ENCODE peak calls at places on chromosomes 1 and 21, in nine cellular contexts. M, O, Z, H, W, A, V, S and T are unnamed samples.

GRCh38 chr21:35212393-35213127 is 163.5 kb upstream of the RUNX1 start:
- DNase-seq in M (peak; percentile 82), O (peak; percentile 50), Z (no peak), H (peak; percentile 21), W (no peak), A (peak; percentile 84), V (no peak), S (no peak), T (no peak)

GRCh38 chr1:72060466-72060865 is 221.9 kb downstream of the NEGR1 start:
- DNase-seq in M (no peak), O (no peak), Z (no peak), H (no peak), W (no peak), A (no peak), V (no peak), S (no peak), T (no peak)

GRCh38 chr1:51518730-51519047 is 377 bp downstream of the EPS15 start:
- DNase-seq in M (no peak), O (peak; percentile 55), Z (peak; percentile 76), H (peak; percentile 67), W (peak; percentile 65), A (no peak), V (peak; percentile 76), S (peak; percentile 62), T (no peak)

GRCh38 chr1:206975313-206975712 is 5.1 kb upstream of the FCAMR start:
- DNase-seq in M (no peak), O (no peak), Z (no peak), H (no peak), W (no peak), A (no peak), V (no peak), S (no peak), T (no peak)

GRCh38 chr1:24704411-24705259 is 40.6 kb upstream of the CLIC4 start:
- DNase-seq in M (peak; percentile 58), O (peak; percentile 61), Z (no peak), H (no peak), W (no peak), A (peak; percentile 99), V (no peak), S (no peak), T (no peak)

GRCh38 chr1:44512313-44512885 is 107.3 kb downstream of the RNF220 start:
- DNase-seq in M (no peak), O (no peak), Z (no peak), H (no peak), W (no peak), A (no peak), V (peak; percentile 53), S (no peak), T (no peak)

GRCh38 chr1:237736372-237737029 is 154.2 kb downstream of the ZP4 start:
- DNase-seq in M (no peak), O (peak; percentile 18), Z (no peak), H (peak; percentile 32), W (no peak), A (no peak), V (no peak), S (no peak), T (peak; percentile 14)

GRCh38 chr1:234281826-234282489 is 91.3 kb upstream of the COA6 start:
- DNase-seq in M (no peak), O (no peak), Z (no peak), H (no peak), W (no peak), A (no peak), V (no peak), S (no peak), T (no peak)

GRCh38 chr21:45357436-45358260 is 47.3 kb upstream of the COL18A1 start:
- DNase-seq in M (no peak), O (no peak), Z (no peak), H (no peak), W (no peak), A (no peak), V (peak; percentile 60), S (no peak), T (peak; percentile 67)

GRCh38 chr1:81155131-81155530 is 645.6 kb upstream of the ADGRL2 start:
- DNase-seq in M (no peak), O (no peak), Z (no peak), H (no peak), W (no peak), A (peak; percentile 81), V (no peak), S (no peak), T (no peak)

GRCh38 chr1:229664133-229664689 is 38.2 kb downstream of the URB2 start:
- DNase-seq in M (peak; percentile 85), O (no peak), Z (no peak), H (peak; percentile 80), W (no peak), A (peak; percentile 17), V (peak; percentile 52), S (no peak), T (no peak)

GRCh38 chr1:206725053-206725963 is 40.6 kb downstream of the MAPKAPK2 start:
- DNase-seq in M (peak; percentile 31), O (peak; percentile 69), Z (peak; percentile 31), H (peak; percentile 68), W (no peak), A (no peak), V (peak; percentile 53), S (no peak), T (no peak)

GRCh38 chr1:205677152-205677551 is 3.2 kb downstream of the SLC45A3 start:
- DNase-seq in M (no peak), O (no peak), Z (no peak), H (no peak), W (no peak), A (no peak), V (no peak), S (no peak), T (no peak)

GRCh38 chr1:11412166-11412565 is 66.8 kb upstream of the DISP3 start:
- DNase-seq in M (no peak), O (no peak), Z (no peak), H (no peak), W (no peak), A (no peak), V (no peak), S (no peak), T (no peak)

GRCh38 chr1:11407301-11407994 is 71.5 kb upstream of the DISP3 start:
- DNase-seq in M (no peak), O (no peak), Z (no peak), H (peak; percentile 51), W (no peak), A (peak; percentile 3), V (no peak), S (no peak), T (no peak)

DNA sequence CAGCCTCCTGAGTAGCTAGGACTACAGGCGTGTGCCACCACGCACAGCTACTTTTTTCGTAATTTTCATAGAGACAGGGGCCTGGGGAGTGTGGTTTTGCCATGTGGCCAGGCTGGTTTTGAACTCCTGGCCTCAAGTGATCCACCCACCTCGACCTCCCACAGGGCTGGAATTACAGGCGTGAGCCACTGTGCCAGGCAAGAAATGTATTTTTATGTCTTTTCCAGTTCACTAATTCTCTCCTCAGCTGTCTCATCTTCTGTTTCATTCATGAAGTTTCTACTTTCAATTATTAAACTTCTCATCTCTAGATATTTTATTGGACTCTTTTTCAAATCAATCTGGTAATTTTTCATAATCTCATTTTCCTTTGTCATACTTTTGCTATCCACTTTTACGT is 72.1 kb upstream of the DISP3 start:
- DNase-seq in M (no peak), O (no peak), Z (no peak), H (no peak), W (no peak), A (no peak), V (no peak), S (no peak), T (no peak)
- H3K27ac ChIP-seq in M (no peak overlapping the region), O (no peak overlapping the region), Z (no peak overlapping the region), H (peak overlapping the region; percentile 59), W (no peak overlapping the region), A (no peak overlapping the region), V (no peak overlapping the region), S (no peak overlapping the region), T (no peak overlapping the region)

DNA sequence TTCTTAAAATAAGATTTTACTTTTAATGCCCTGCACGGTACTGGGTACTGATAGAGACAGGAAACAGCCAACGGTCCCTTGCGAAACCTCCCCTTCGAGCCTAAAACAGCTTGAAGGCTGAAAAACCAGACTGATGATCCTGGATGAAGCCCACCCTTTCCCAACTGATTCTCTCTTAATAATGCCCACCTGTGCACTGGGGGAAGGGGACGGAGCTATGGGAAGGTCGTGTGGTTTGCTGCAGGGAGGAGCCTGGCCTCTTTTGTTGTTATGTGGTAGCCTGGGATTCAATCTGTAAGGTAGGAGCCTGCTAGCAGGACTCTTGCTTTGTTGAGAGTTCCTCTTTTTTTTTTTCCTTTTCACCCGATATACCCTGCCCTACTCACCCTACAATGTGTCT is 25.6 kb downstream of the SAMSN1 start:
- DNase-seq in M (no peak), O (no peak), Z (no peak), H (no peak), W (peak; percentile 51), A (no peak), V (no peak), S (no peak), T (no peak)
- H3K4me3 ChIP-seq in M (no peak overlapping the region), O (no peak overlapping the region), Z (no peak overlapping the region), H (no peak overlapping the region), W (no peak overlapping the region), A (no peak overlapping the region), V (no peak overlapping the region), S (no peak overlapping the region), T (no peak overlapping the region)

GRCh38 chr1:116488052-116488451 is 82.8 kb downstream of the CD58 start:
- DNase-seq in M (no peak), O (peak; percentile 68), Z (no peak), H (no peak), W (no peak), A (no peak), V (no peak), S (no peak), T (no peak)
- H3K27ac ChIP-seq in M (no peak overlapping the region), O (peak overlapping the region; percentile 92), Z (no peak overlapping the region), H (no peak overlapping the region), W (no peak overlapping the region), A (no peak overlapping the region), V (no peak overlapping the region), S (peak overlapping the region; percentile 72), T (no peak overlapping the region)

DNA sequence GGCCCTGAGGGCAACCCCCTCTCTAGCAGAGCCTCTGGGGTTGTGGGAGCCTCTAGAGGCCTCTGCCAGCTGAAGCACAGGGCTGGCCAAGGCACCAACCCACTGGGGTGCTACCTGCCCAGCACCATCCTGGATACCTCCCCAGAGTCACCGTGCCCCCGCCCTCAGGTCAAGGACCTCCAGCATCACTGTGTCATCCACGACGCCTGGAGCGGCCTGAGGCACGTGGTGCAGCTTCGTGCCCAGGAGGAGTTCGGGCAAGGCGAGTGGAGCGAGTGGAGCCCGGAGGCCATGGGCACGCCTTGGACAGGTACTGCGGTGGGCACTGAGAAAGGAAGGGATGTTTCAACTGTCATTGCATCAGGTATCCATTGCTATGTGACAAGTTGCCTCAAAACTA is 30.7 kb downstream of the IL6R start:
- DNase-seq in M (no peak), O (no peak), Z (no peak), H (no peak), W (no peak), A (no peak), V (no peak), S (no peak), T (no peak)
- H3K4me3 ChIP-seq in M (no peak overlapping the region), O (no peak overlapping the region), Z (no peak overlapping the region), H (no peak overlapping the region), W (no peak overlapping the region), A (no peak overlapping the region), V (no peak overlapping the region), S (no peak overlapping the region), T (no peak overlapping the region)